ENCODE peak calls at places on chromosomes 6 and 20, in nine cellular contexts. One of them, this sample, is unnamed.

GRCh38 chr6:33828452-33828763 is 24.6 kb upstream of the MLN start:
- DNase-seq in smooth muscle cell of the brain vasculature: no peak
- DNase-seq in spleen: no peak
- DNase-seq in adipocyte: no peak
- DNase-seq in endothelial cell of umbilical vein: no peak
- DNase-seq in right cardiac atrium: no peak
- DNase-seq in hypothalamus: no peak
- DNase-seq in tibial nerve: no peak
- DNase-seq in small intestine: no peak
- DNase-seq in this sample: no peak

GRCh38 chr6:150659046-150659763 is 59.5 kb downstream of the PLEKHG1 start:
- DNase-seq in tibial nerve: no peak
- DNase-seq in small intestine: peak
- DNase-seq in right cardiac atrium: no peak
- DNase-seq in endothelial cell of umbilical vein: no peak
- DNase-seq in spleen: no peak
- DNase-seq in hypothalamus: no peak
- DNase-seq in smooth muscle cell of the brain vasculature: no peak
- DNase-seq in adipocyte: no peak
- DNase-seq in this sample: no peak

GRCh38 chr20:37567331-37567665 is 39.6 kb upstream of the BLCAP start:
- DNase-seq in hypothalamus: no peak
- DNase-seq in right cardiac atrium: no peak
- DNase-seq in adipocyte: no peak
- DNase-seq in smooth muscle cell of the brain vasculature: no peak
- DNase-seq in endothelial cell of umbilical vein: no peak
- DNase-seq in tibial nerve: no peak
- DNase-seq in small intestine: no peak
- DNase-seq in spleen: no peak
- DNase-seq in this sample: no peak

GRCh38 chr6:11282875-11283274 is 50.4 kb upstream of the NEDD9 start:
- DNase-seq in small intestine: no peak
- DNase-seq in tibial nerve: no peak
- DNase-seq in smooth muscle cell of the brain vasculature: no peak
- DNase-seq in right cardiac atrium: no peak
- DNase-seq in hypothalamus: no peak
- DNase-seq in endothelial cell of umbilical vein: no peak
- DNase-seq in spleen: no peak
- DNase-seq in adipocyte: no peak
- DNase-seq in this sample: no peak

GRCh38 chr6:31870385-31870921 is 7.8 kb upstream of the NEU1 start:
- DNase-seq in endothelial cell of umbilical vein: no peak
- DNase-seq in right cardiac atrium: peak
- DNase-seq in adipocyte: no peak
- DNase-seq in tibial nerve: no peak
- DNase-seq in hypothalamus: no peak
- DNase-seq in smooth muscle cell of the brain vasculature: no peak
- DNase-seq in small intestine: no peak
- DNase-seq in spleen: no peak
- DNase-seq in this sample: no peak

GRCh38 chr6:148455225-148455624 is 112.6 kb downstream of the SASH1 start:
- DNase-seq in hypothalamus: no peak
- DNase-seq in right cardiac atrium: no peak
- DNase-seq in adipocyte: no peak
- DNase-seq in endothelial cell of umbilical vein: peak
- DNase-seq in small intestine: no peak
- DNase-seq in smooth muscle cell of the brain vasculature: no peak
- DNase-seq in tibial nerve: no peak
- DNase-seq in spleen: no peak
- DNase-seq in this sample: no peak

GRCh38 chr6:19811397-19812079 is 25.6 kb upstream of the ID4 start:
- DNase-seq in hypothalamus: no peak
- DNase-seq in small intestine: peak
- DNase-seq in smooth muscle cell of the brain vasculature: no peak
- DNase-seq in adipocyte: no peak
- DNase-seq in spleen: no peak
- DNase-seq in right cardiac atrium: no peak
- DNase-seq in tibial nerve: no peak
- DNase-seq in endothelial cell of umbilical vein: no peak
- DNase-seq in this sample: no peak

GRCh38 chr6:72784071-72784470 is 162.2 kb downstream of the KCNQ5 start:
- DNase-seq in adipocyte: peak
- DNase-seq in tibial nerve: no peak
- DNase-seq in hypothalamus: no peak
- DNase-seq in small intestine: no peak
- DNase-seq in right cardiac atrium: no peak
- DNase-seq in spleen: no peak
- DNase-seq in smooth muscle cell of the brain vasculature: no peak
- DNase-seq in endothelial cell of umbilical vein: no peak
- DNase-seq in this sample: no peak

GRCh38 chr6:79001415-79001814 is 76.6 kb downstream of the PHIP start:
- DNase-seq in endothelial cell of umbilical vein: no peak
- DNase-seq in hypothalamus: no peak
- DNase-seq in spleen: no peak
- DNase-seq in adipocyte: no peak
- DNase-seq in tibial nerve: no peak
- DNase-seq in small intestine: no peak
- DNase-seq in right cardiac atrium: no peak
- DNase-seq in smooth muscle cell of the brain vasculature: no peak
- DNase-seq in this sample: no peak

GRCh38 chr20:32970973-32971300 is 33.3 kb downstream of the SUN5 start:
- DNase-seq in right cardiac atrium: no peak
- DNase-seq in hypothalamus: no peak
- DNase-seq in smooth muscle cell of the brain vasculature: no peak
- DNase-seq in spleen: no peak
- DNase-seq in endothelial cell of umbilical vein: no peak
- DNase-seq in adipocyte: no peak
- DNase-seq in small intestine: no peak
- DNase-seq in tibial nerve: no peak
- DNase-seq in this sample: peak

GRCh38 chr6:103870970-103871369 is 988.7 kb downstream of the HACE1 start:
- DNase-seq in tibial nerve: no peak
- DNase-seq in endothelial cell of umbilical vein: no peak
- DNase-seq in small intestine: no peak
- DNase-seq in right cardiac atrium: no peak
- DNase-seq in smooth muscle cell of the brain vasculature: no peak
- DNase-seq in adipocyte: no peak
- DNase-seq in hypothalamus: no peak
- DNase-seq in spleen: no peak
- DNase-seq in this sample: no peak

GRCh38 chr6:162032620-162033019 is 694.9 kb downstream of the PRKN start:
- DNase-seq in small intestine: no peak
- DNase-seq in adipocyte: no peak
- DNase-seq in smooth muscle cell of the brain vasculature: peak
- DNase-seq in tibial nerve: no peak
- DNase-seq in spleen: no peak
- DNase-seq in hypothalamus: no peak
- DNase-seq in endothelial cell of umbilical vein: no peak
- DNase-seq in right cardiac atrium: no peak
- DNase-seq in this sample: no peak

GRCh38 chr6:170393807-170394399 is 87.3 kb downstream of the FAM120B start:
- DNase-seq in small intestine: no peak
- DNase-seq in adipocyte: no peak
- DNase-seq in endothelial cell of umbilical vein: no peak
- DNase-seq in smooth muscle cell of the brain vasculature: no peak
- DNase-seq in right cardiac atrium: no peak
- DNase-seq in tibial nerve: no peak
- DNase-seq in spleen: no peak
- DNase-seq in hypothalamus: no peak
- DNase-seq in this sample: no peak

GRCh38 chr6:123515715-123516114 is 121.0 kb downstream of the TRDN start:
- DNase-seq in smooth muscle cell of the brain vasculature: no peak
- DNase-seq in adipocyte: no peak
- DNase-seq in hypothalamus: no peak
- DNase-seq in right cardiac atrium: no peak
- DNase-seq in spleen: no peak
- DNase-seq in endothelial cell of umbilical vein: no peak
- DNase-seq in small intestine: no peak
- DNase-seq in tibial nerve: no peak
- DNase-seq in this sample: no peak

GRCh38 chr20:25324412-25324811 is 66.2 kb downstream of the ABHD12 start:
- DNase-seq in smooth muscle cell of the brain vasculature: no peak
- DNase-seq in adipocyte: no peak
- DNase-seq in hypothalamus: peak
- DNase-seq in right cardiac atrium: peak
- DNase-seq in endothelial cell of umbilical vein: no peak
- DNase-seq in spleen: no peak
- DNase-seq in tibial nerve: no peak
- DNase-seq in small intestine: no peak
- DNase-seq in this sample: peak

GRCh38 chr20:52896348-52896747 is 75.8 kb upstream of the TSHZ2 start:
- DNase-seq in spleen: no peak
- DNase-seq in smooth muscle cell of the brain vasculature: no peak
- DNase-seq in adipocyte: no peak
- DNase-seq in right cardiac atrium: no peak
- DNase-seq in hypothalamus: no peak
- DNase-seq in small intestine: no peak
- DNase-seq in endothelial cell of umbilical vein: no peak
- DNase-seq in tibial nerve: no peak
- DNase-seq in this sample: no peak

This sample was measured in kidney.